ENCODE peak calls at places on chromosomes 2 and 18, in six cellular contexts. H is uterus; K is kidney tubule cell; U is tibial nerve; Z is activated T-cell treated with anti-CD3 and anti-CD28 coated beads for 1 hour; N is activated naive CD4-positive, alpha-beta T cell treated with anti-CD3 and anti-CD28 coated beads, Interleukin-2, amount 10 ng/mL, durations not matched to agents 7 days and 5 days. I is an unnamed sample.

GRCh38 chr2:62291052-62291451 is 95.1 kb downstream of the B3GNT2 start:
- DNase-seq in H (no peak), K (no peak), U (no peak), Z (no peak), N (no peak), I (no peak)

GRCh38 chr18:72834731-72835130 is 33.1 kb downstream of the NETO1 start:
- DNase-seq in H (no peak), K (no peak), U (no peak), Z (no peak), N (no peak), I (no peak)

GRCh38 chr2:54927085-54927750 is 123.0 kb downstream of the RTN4 start:
- DNase-seq in H (no peak), K (no peak), U (no peak), Z (no peak), N (no peak), I (no peak)

GRCh38 chr18:40995529-40995928 is 959.5 kb upstream of the PIK3C3 start:
- DNase-seq in H (no peak), K (no peak), U (no peak), Z (no peak), N (no peak), I (no peak)

GRCh38 chr18:75203456-75204261 is 5.3 kb downstream of the PTGR3 start:
- DNase-seq in H (no peak), K (no peak), U (no peak), Z (no peak), N (no peak), I (no peak)

GRCh38 chr2:68766378-68766845 is 31.8 kb downstream of the ARHGAP25 start:
- DNase-seq in H (peak; percentile 49), K (no peak), U (no peak), Z (peak; percentile 48), N (peak; percentile 78), I (peak; percentile 82)

GRCh38 chr2:150207979-150208378 is 279.5 kb downstream of the RND3 start:
- DNase-seq in H (no peak), K (no peak), U (no peak), Z (no peak), N (no peak), I (no peak)

GRCh38 chr2:70088508-70089219 is 1.4 kb downstream of the PCBP1 start:
- DNase-seq in H (no peak), K (no peak), U (no peak), Z (no peak), N (no peak), I (peak; percentile 28)

GRCh38 chr2:9108210-9108967 is 98.2 kb upstream of the ASAP2 start:
- DNase-seq in H (no peak), K (peak; percentile 41), U (no peak), Z (no peak), N (no peak), I (peak; percentile 38)

GRCh38 chr18:28692337-28692736 is 515.4 kb upstream of the CDH2 start:
- DNase-seq in H (no peak), K (no peak), U (no peak), Z (no peak), N (no peak), I (no peak)

GRCh38 chr2:2569306-2569705 is 238.2 kb upstream of the MYT1L start:
- DNase-seq in H (no peak), K (no peak), U (no peak), Z (no peak), N (no peak), I (no peak)

I was measured in bronchial epithelial cell.